ENCODE peak calls at places on chromosomes 3 and 15, in five cellular contexts. C is bronchial epithelial cell; D is stimulated activated naive CD8-positive, alpha-beta T cell treated with anti-CD3 and anti-CD28 coated beads, Interleukin-15, Interleukin-2, amounts not matched to agents 100 U/mL and 50 U/mL, for 24 hours; Z is mesothelial cell of epicardium; E is T-helper 2 cell. J is an unnamed sample.

GRCh38 chr3:126522363-126522788 is 1.6 kb upstream of the CHST13 start:
- DNase-seq in Z (no peak), C (peak; percentile 27), D (peak; percentile 47), E (no peak), J (peak; percentile 40)

GRCh38 chr3:71640549-71640948 is 57.0 kb upstream of the FOXP1 start:
- DNase-seq in Z (no peak), E (no peak), D (no peak), C (no peak), J (no peak)

GRCh38 chr15:82995938-82996337 is 9.9 kb downstream of the RAMAC start:
- DNase-seq in C (no peak), E (no peak), Z (no peak), D (no peak), J (no peak)

GRCh38 chr3:110687138-110687537 is 384.5 kb upstream of the NECTIN3 start:
- DNase-seq in E (no peak), D (no peak), C (peak; percentile 38), Z (no peak), J (no peak)

GRCh38 chr15:66872394-66872793 is 170.4 kb downstream of the SMAD6 start:
- DNase-seq in C (no peak), D (no peak), Z (no peak), E (peak; percentile 24), J (no peak)

GRCh38 chr15:95918525-95918924 is 412.0 kb upstream of the NR2F2 start:
- DNase-seq in E (no peak), C (no peak), D (no peak), Z (no peak), J (no peak)

GRCh38 chr3:64163755-64164148 is 61.5 kb downstream of the PRICKLE2 start:
- DNase-seq in C (peak; percentile 92), Z (no peak), D (no peak), E (no peak), J (no peak)

GRCh38 chr3:127373701-127374625 is 86.1 kb upstream of the PRR20G start:
- DNase-seq in D (peak; percentile 24), E (peak; percentile 19), C (no peak), Z (no peak), J (no peak)

GRCh38 chr15:57353317-57353804 is 22.9 kb upstream of the CGNL1 start:
- DNase-seq in D (no peak), C (no peak), E (no peak), Z (no peak), J (no peak)

GRCh38 chr3:132228923-132229322 is 88.3 kb upstream of the ACP3 start:
- DNase-seq in E (no peak), C (peak; percentile 45), D (no peak), Z (no peak), J (no peak)

GRCh38 chr3:81968628-81969027 is 207.2 kb upstream of the GBE1 start:
- DNase-seq in Z (no peak), C (no peak), D (no peak), E (no peak), J (no peak)

GRCh38 chr3:182165234-182165633 is 453.5 kb downstream of the SOX2 start:
- DNase-seq in E (no peak), D (no peak), C (peak; percentile 99), Z (no peak), J (no peak)

GRCh38 chr3:97481416-97481815 is 283.1 kb upstream of the ARL6 start:
- DNase-seq in E (no peak), C (no peak), D (no peak), Z (no peak), J (no peak)

GRCh38 chr15:56295433-56295832 is 51.8 kb upstream of the RFX7 start:
- DNase-seq in D (no peak), Z (no peak), C (no peak), E (no peak), J (no peak)

GRCh38 chr3:195580733-195581443 is 2.9 kb downstream of the APOD start:
- DNase-seq in D (no peak), C (peak; percentile 63), E (no peak), Z (no peak), J (no peak)

GRCh38 chr3:195270350-195271115 is 426 bp downstream of the XXYLT1 start:
- DNase-seq in D (peak; percentile 72), E (peak; percentile 54), C (peak; percentile 49), Z (peak; percentile 55), J (peak; percentile 65)

GRCh38 chr15:82680200-82681102 is 29.2 kb downstream of the AP3B2 start:
- DNase-seq in D (peak; percentile 81), Z (peak; percentile 70), C (peak; percentile 64), E (peak; percentile 81), J (peak; percentile 66)

GRCh38 chr3:112676659-112677234 is 35.8 kb upstream of the CCDC80 start:
- DNase-seq in E (peak; percentile 100), D (peak; percentile 83), Z (no peak), C (peak; percentile 99), J (no peak)

GRCh38 chr3:185661772-185662171 is 75.7 kb downstream of the SENP2 start:
- DNase-seq in C (no peak), D (no peak), Z (no peak), E (no peak), J (no peak)

GRCh38 chr3:40021338-40021737 is 211.9 kb downstream of the MYRIP start:
- DNase-seq in E (no peak), C (no peak), Z (no peak), D (no peak), J (no peak)

GRCh38 chr3:74599564-74599963 is 14.9 kb downstream of the CNTN3 start:
- DNase-seq in D (no peak), C (peak; percentile 91), Z (no peak), E (no peak), J (no peak)